ENCODE peak calls at places on chromosomes 5 and 9, in six cellular contexts. X is lower leg skin, W is HCT116, B is adrenal gland, C is A549, Z is IMR-90. J is an unnamed sample.
A peak's percentile ranks its signal among the peaks of the same experiment; 100 is the strongest.

GRCh38 chr5:90930756-90931431 is 372.3 kb downstream of the ADGRV1 start:
- DNase-seq in W (no peak), Z (peak; percentile 19), X (no peak), B (no peak), C (no peak), J (no peak)

GRCh38 chr9:33065157-33066076 is 11.1 kb downstream of the SMU1 start:
- DNase-seq in Z (no peak), C (no peak), W (no peak), X (no peak), B (no peak), J (no peak)

GRCh38 chr5:149962040-149962439 is 1.5 kb downstream of the SLC26A2 start:
- DNase-seq in B (no peak), W (no peak), Z (peak; percentile 68), C (peak; percentile 80), X (no peak), J (no peak)

GRCh38 chr9:15104826-15105420 is 194.7 kb upstream of the FREM1 start:
- DNase-seq in C (peak; percentile 41), B (peak; percentile 30), X (no peak), W (peak; percentile 16), Z (peak; percentile 46), J (peak; percentile 7)

GRCh38 chr9:127444921-127445850 is 6.0 kb downstream of the RPL12 start:
- DNase-seq in C (peak; percentile 55), Z (peak; percentile 44), W (no peak), B (no peak), X (no peak), J (no peak)

GRCh38 chr5:31768046-31768445 is 129.1 kb downstream of the PDZD2 start:
- DNase-seq in X (no peak), B (no peak), C (no peak), Z (no peak), W (no peak), J (no peak)

GRCh38 chr5:150460781-150461180 is 11.2 kb upstream of the RPS14 start:
- DNase-seq in X (no peak), W (no peak), B (no peak), C (no peak), Z (no peak), J (no peak)

GRCh38 chr9:117178596-117179111 is 236.2 kb downstream of the ASTN2 start:
- DNase-seq in Z (peak; percentile 59), X (no peak), W (no peak), C (no peak), B (no peak), J (no peak)

GRCh38 chr9:84817011-84817410 is 147.5 kb downstream of the NTRK2 start:
- DNase-seq in W (no peak), Z (no peak), X (no peak), B (no peak), C (no peak), J (no peak)

GRCh38 chr5:151773979-151774378 is 2.2 kb downstream of the G3BP1 start:
- DNase-seq in Z (no peak), C (no peak), B (no peak), W (no peak), X (no peak), J (no peak)

GRCh38 chr9:136564379-136564988 is 18.6 kb upstream of the NOTCH1 start:
- DNase-seq in B (peak; percentile 63), X (peak; percentile 95), W (no peak), C (no peak), Z (peak; percentile 71), J (peak; percentile 75)

GRCh38 chr5:24635217-24635616 is 9.6 kb downstream of the CDH10 start:
- DNase-seq in X (no peak), Z (no peak), C (no peak), B (no peak), W (no peak), J (no peak)

GRCh38 chr9:126721531-126722098 is 83.2 kb upstream of the ZBTB43 start:
- DNase-seq in C (no peak), X (peak; percentile 82), W (no peak), Z (no peak), B (no peak), J (no peak)

GRCh38 chr5:110105692-110106091 is 416.0 kb downstream of the MAN2A1 start:
- DNase-seq in B (peak; percentile 63), C (no peak), X (no peak), Z (no peak), W (no peak), J (no peak)

GRCh38 chr5:7856855-7857254 is 5.9 kb upstream of the CFAP90 start:
- DNase-seq in X (no peak), C (peak; percentile 53), B (peak; percentile 47), W (peak; percentile 15), Z (peak; percentile 28), J (peak; percentile 33)

GRCh38 chr5:2183154-2184023 is 300.7 kb upstream of the IRX4 start:
- DNase-seq in X (peak; percentile 74), W (no peak), Z (no peak), C (no peak), B (no peak), J (no peak)

GRCh38 chr5:85000671-85001070 is 616.0 kb upstream of the EDIL3 start:
- DNase-seq in X (no peak), B (no peak), C (no peak), Z (peak; percentile 24), W (no peak), J (peak; percentile 2)
- TF ChIP-seq POLR2A in X (no peak), B (no peak), C (no peak), Z (no peak), W (no peak), J (no peak)

GRCh38 chr5:172932313-172933017 is 26.8 kb upstream of the RPL26L1 start:
- DNase-seq in B (peak; percentile 83), W (peak; percentile 10), C (peak; percentile 86), Z (peak; percentile 78), X (peak; percentile 96), J (peak; percentile 52)
- TF ChIP-seq POLR2A in B (no peak), W (no peak), C (no peak), Z (peak; percentile 78), X (no peak), J (no peak)

DNA sequence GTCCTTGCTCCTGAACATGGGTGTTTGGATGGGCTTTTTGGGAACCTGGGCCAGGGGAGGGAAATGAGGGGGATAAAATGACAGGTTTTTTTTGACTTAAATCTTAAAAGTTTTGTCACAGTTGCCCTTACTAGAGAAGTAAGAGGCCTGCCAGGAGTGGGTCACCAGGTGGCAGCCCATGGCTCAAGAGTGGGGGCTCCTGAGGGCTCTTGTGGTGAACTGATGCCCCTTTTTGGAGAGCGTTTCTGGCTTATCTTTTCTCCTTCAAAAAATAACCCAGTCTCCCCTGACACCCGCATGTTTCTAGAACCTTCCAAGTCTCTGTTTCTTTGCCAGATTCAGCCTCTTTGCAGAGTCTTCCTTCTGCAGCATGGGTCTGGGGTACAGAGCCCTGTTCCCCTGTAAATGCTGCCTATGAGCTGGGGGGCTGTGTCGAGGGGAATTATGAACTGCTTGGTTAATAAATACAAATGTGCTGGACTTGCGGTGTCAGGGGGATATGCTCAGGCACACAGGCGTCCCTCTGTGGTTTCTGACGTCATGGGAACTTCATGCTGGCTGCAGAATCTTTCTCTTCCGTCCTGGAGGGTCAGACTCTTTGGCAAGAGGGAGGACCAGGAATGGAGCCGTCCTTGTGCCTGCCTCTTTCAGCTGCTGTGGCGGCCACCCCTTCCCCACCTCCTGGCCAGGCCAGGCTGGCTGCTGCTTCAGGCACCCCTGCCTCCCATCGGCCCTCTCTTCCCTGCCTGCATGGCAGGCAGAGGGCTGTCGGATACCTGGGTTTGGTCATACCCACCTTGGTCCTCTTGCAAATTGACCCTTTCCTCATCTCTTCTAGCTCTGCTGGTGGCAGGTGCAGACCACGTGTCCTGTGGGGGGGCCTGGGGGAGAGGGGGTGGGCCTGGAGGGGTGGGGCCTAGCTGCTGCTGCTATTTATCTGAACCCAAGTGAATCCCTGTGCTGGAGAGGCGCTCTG is 30.1 kb downstream of the PTPA start:
- DNase-seq in X (peak; percentile 92), C (peak; percentile 31), Z (peak; percentile 97), B (peak; percentile 74), W (no peak), J (no peak)
- TF ChIP-seq POLR2A in X (no peak), C (no peak), Z (peak; percentile 65), B (peak; percentile 28), W (no peak), J (no peak)

GRCh38 chr9:26753971-26754370 is 138.6 kb downstream of the CAAP1 start:
- DNase-seq in X (no peak), Z (no peak), C (no peak), B (no peak), W (no peak), J (no peak)

GRCh38 chr9:26746357-26747072 is 146.1 kb downstream of the CAAP1 start:
- DNase-seq in W (peak; percentile 41), B (no peak), X (no peak), C (peak; percentile 71), Z (peak; percentile 13), J (peak; percentile 24)

GRCh38 chr9:26747611-26748010 is 145.0 kb downstream of the CAAP1 start:
- DNase-seq in C (no peak), W (no peak), Z (no peak), B (no peak), X (no peak), J (no peak)

GRCh38 chr9:26748449-26749058 is 144.0 kb downstream of the CAAP1 start:
- DNase-seq in C (no peak), X (no peak), W (no peak), B (no peak), Z (no peak), J (no peak)

GRCh38 chr9:26750126-26750525 is 142.5 kb downstream of the CAAP1 start:
- DNase-seq in C (no peak), Z (no peak), W (no peak), B (no peak), X (no peak), J (no peak)
- TF ChIP-seq POLR2A in C (no peak), Z (no peak), W (no peak), B (no peak), X (no peak), J (no peak)

DNA sequence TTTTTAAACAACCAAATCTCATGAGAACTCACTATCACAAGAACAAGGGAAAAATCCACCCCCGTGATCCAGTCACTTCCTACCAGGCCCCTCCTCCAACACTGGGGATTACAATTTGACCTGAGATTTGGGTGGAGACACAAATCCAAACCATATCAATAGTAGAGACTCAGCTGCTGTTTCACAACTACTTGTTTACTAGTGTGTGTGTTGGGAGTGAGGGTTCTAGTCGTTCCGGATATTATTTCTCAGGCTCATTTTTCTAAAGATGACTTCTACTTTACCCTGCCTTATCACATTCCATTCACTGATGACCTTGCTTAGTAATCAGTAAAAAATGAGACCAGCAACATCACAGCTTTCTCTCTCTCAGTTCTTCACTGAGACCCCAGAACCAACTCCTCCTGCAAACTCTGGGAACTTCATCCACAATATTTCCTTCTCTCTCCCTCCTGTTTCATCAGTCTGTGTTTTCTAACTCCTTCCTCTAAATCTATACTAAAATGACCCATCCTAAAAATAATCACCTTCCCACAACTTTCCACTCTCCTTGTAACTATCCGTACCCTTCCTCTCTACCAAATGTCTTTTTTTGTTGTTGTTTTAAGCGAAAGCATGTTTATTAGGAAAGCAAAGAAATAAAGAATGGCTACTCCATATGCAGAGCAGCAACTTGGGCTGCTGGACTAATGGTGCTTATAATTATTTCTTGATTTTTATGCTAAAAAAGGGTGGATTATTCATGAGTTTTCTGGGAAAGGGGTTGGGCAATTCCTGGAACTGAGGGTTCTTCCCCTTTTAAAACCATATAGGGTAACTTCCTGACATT is 121.5 kb upstream of the SPRY4 start:
- DNase-seq in X (peak; percentile 26), B (peak; percentile 54), W (peak; percentile 80), C (peak; percentile 38), Z (peak; percentile 84), J (no peak)
- TF ChIP-seq POLR2A in X (no peak), B (peak; percentile 41), W (peak; percentile 18), C (no peak), Z (no peak), J (no peak)

GRCh38 chr9:95875305-95876137 is at the start of gene ERCC6L2:
- DNase-seq in X (peak; percentile 98), Z (peak; percentile 99), B (peak; percentile 98), W (peak; percentile 99), C (peak; percentile 99), J (peak; percentile 96)
- TF ChIP-seq POLR2A in X (no peak), Z (peak; percentile 96), B (peak; percentile 84), W (peak; percentile 77), C (peak; percentile 62), J (peak; percentile 82)

GRCh38 chr9:6413365-6414263 is 615 bp downstream of the UHRF2 start:
- DNase-seq in W (no peak), X (peak; percentile 91), B (no peak), Z (no peak), C (peak; percentile 27), J (peak; percentile 15)
- TF ChIP-seq POLR2A in W (no peak), X (no peak), B (no peak), Z (no peak), C (no peak), J (no peak)

J was measured in H54.